ENCODE peak calls at places on chromosome 16, in seven cellular contexts. L is left lung; R is astrocyte; Z is tibial nerve; J is fibroblast of lung; F is CD8-positive, alpha-beta T cell; D is sigmoid colon. E is an unnamed sample.

GRCh38 chr16:73172621-73173312 is 124.8 kb upstream of the ZFHX3 start:
- DNase-seq in Z (peak), J (peak), F (no peak), D (peak), R (peak), L (peak), E (peak)

GRCh38 chr16:88331989-88332920 is 50.5 kb upstream of the ZNF469 start:
- DNase-seq in J (peak), D (peak), R (peak), L (peak), F (no peak), Z (peak), E (peak)

GRCh38 chr16:69513180-69513966 is 52.4 kb upstream of the NFAT5 start:
- DNase-seq in R (peak), F (no peak), J (no peak), L (no peak), D (no peak), Z (no peak), E (peak)

GRCh38 chr16:11253009-11253994 is 2.7 kb downstream of the SOCS1 start:
- DNase-seq in R (peak), Z (no peak), D (no peak), F (no peak), L (no peak), J (peak), E (peak)

GRCh38 chr16:79882292-79882995 is 281.9 kb upstream of the MAF start:
- DNase-seq in L (no peak), J (peak), F (no peak), Z (no peak), R (no peak), D (no peak), E (no peak)

GRCh38 chr16:76818611-76819181 is 372.3 kb upstream of the MON1B start:
- DNase-seq in Z (no peak), R (no peak), D (no peak), J (no peak), F (no peak), L (no peak), E (no peak)

GRCh38 chr16:47676628-47677177 is 215.6 kb downstream of the PHKB start:
- DNase-seq in Z (no peak), R (no peak), L (no peak), D (no peak), J (no peak), F (no peak), E (no peak)

GRCh38 chr16:53529529-53529928 is 26.5 kb upstream of the AKTIP start:
- DNase-seq in F (no peak), L (no peak), Z (no peak), R (no peak), J (no peak), D (no peak), E (no peak)

GRCh38 chr16:10120953-10121352 is 61.3 kb downstream of the GRIN2A start:
- DNase-seq in F (no peak), Z (no peak), L (no peak), J (no peak), R (peak), D (no peak), E (no peak)

GRCh38 chr16:12339686-12340085 is 363.2 kb downstream of the SNX29 start:
- DNase-seq in F (no peak), D (no peak), R (peak), L (no peak), Z (no peak), J (no peak), E (peak)

GRCh38 chr16:85382717-85383118 is 230.4 kb upstream of the GSE1 start:
- DNase-seq in J (no peak), F (no peak), D (no peak), R (no peak), L (no peak), Z (no peak), E (no peak)

GRCh38 chr16:54939537-54940278 is 9.0 kb downstream of the IRX5 start:
- DNase-seq in L (no peak), Z (no peak), D (no peak), R (no peak), J (no peak), F (no peak), E (no peak)

GRCh38 chr16:81876273-81876900 is 97.3 kb downstream of the PLCG2 start:
- DNase-seq in F (no peak), L (no peak), J (no peak), D (no peak), R (no peak), Z (no peak), E (no peak)

GRCh38 chr16:9415588-9415987 is 324.1 kb downstream of the HAPSTR1 start:
- DNase-seq in F (no peak), R (no peak), D (no peak), L (no peak), Z (no peak), J (no peak), E (no peak)

GRCh38 chr16:29816694-29817441 is 916 bp downstream of the PAGR1 start:
- DNase-seq in J (peak), Z (no peak), F (no peak), L (peak), R (no peak), D (peak), E (peak)

GRCh38 chr16:8846401-8846932 is 22.3 kb downstream of the CARHSP1 start:
- DNase-seq in J (no peak), Z (no peak), L (no peak), R (no peak), D (no peak), F (no peak), E (no peak)

GRCh38 chr16:84045818-84046470 is 3.3 kb upstream of the SLC38A8 start:
- DNase-seq in L (no peak), D (peak), Z (no peak), F (no peak), R (no peak), J (no peak), E (no peak)

GRCh38 chr16:51540259-51540658 is 389.2 kb upstream of the SALL1 start:
- DNase-seq in J (peak), R (peak), F (no peak), D (no peak), L (no peak), Z (no peak), E (peak)

GRCh38 chr16:51048544-51048943 is 102.5 kb downstream of the SALL1 start:
- DNase-seq in R (peak), J (no peak), Z (no peak), D (no peak), F (no peak), L (no peak), E (peak)

GRCh38 chr16:4994719-4995434 is 36.7 kb downstream of the SEC14L5 start:
- DNase-seq in L (no peak), J (no peak), F (no peak), Z (no peak), D (no peak), R (no peak), E (peak)

GRCh38 chr16:54177052-54177856 is 109.3 kb downstream of the IRX3 start:
- DNase-seq in D (peak), J (no peak), R (no peak), Z (no peak), F (no peak), L (no peak), E (no peak)

GRCh38 chr16:85616608-85617311 is 3.6 kb downstream of the GSE1 start:
- DNase-seq in D (no peak), J (no peak), F (no peak), Z (no peak), L (peak), R (no peak), E (no peak)

GRCh38 chr16:27400751-27401620 is 988 bp upstream of the IL21R start:
- DNase-seq in Z (no peak), J (peak), R (peak), L (no peak), D (no peak), F (no peak), E (peak)

DNA sequence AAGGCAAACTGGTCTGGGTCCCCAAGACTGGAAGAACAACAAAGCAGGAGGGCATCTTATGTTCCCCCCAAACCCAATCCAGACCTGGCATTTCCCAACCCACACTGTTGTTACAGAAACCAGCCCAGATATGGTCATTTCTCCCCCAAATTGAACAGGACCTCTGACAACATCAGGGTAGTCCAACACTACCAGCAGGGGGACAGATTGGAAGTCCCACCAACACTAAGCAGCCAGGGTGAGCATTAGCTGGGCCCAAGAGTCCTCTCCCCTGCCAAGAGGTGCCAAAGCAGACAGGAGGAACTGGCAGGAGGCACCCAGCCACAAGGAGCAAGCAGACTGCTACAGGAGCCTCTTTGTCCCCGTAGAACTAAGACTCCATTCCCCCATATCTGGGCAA is 29.3 kb upstream of the CNEP1R1 start:
- DNase-seq in D (no peak), R (no peak), L (no peak), F (no peak), J (no peak), Z (no peak), E (no peak)
- TF ChIP-seq CTCF in D (no peak), R (no peak), L (no peak), F (no peak), J (no peak), Z (no peak), E (no peak)

DNA sequence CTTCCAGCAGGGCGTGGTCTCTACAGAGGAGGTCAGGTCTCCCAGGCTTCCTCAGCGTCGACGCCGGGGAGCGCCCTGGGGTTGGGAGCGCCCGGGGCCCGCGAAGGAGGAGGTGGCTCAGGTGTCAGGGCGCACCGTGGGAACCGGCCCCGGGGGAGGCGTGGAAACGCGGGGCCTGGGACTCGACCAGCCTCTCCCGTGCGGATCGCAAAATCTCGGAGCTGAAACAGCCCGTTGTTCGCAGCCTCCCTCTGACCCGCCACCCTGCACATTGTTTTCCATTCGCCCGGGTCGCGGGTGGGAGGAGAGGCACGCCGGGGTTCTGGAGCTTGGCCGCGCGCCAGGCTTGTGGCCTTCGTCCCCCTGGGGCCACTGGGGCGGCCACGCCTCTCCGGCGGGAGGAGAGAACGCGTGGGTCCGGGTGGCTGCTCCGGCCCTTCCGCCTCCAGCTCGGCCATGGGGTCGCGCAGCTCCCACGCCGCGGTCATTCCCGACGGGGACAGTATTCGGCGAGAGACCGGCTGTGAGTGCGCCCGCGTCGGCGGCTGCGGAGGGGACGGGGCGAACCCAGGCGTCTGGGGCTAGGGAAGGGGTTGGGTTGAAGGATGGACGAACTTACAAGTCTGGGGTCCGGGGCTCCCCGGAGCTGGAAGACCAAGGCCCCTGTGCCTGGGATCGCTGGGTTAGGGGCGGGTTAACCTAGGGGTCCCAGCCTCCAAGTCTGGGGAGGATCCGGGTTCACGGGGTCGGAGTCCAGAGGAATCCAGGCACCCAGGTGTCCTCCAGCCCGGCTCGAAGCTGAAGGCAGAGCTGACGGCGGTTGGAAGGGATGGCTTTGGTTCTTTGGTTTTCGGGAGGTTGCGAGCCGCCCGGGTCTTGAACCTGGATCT is at the start of gene CHP2:
- DNase-seq in F (no peak), Z (no peak), R (no peak), L (no peak), D (no peak), J (no peak), E (no peak)
- H3K4me3 ChIP-seq in F (no peak), Z (peak), R (no peak), L (no peak), D (peak), J (no peak), E (no peak)

GRCh38 chr16:56277040-56277439 is 85.8 kb downstream of the GNAO1 start:
- DNase-seq in J (no peak), L (no peak), F (no peak), D (no peak), Z (no peak), R (no peak), E (no peak)
- TF ChIP-seq CTCF in J (no peak), L (no peak), F (no peak), D (peak), Z (no peak), R (peak), E (peak)

GRCh38 chr16:7303014-7303676 is 29.5 kb upstream of the RBFOX1 start:
- DNase-seq in D (no peak), R (no peak), F (no peak), J (no peak), L (no peak), Z (no peak), E (no peak)
- H3K4me3 ChIP-seq in D (no peak), R (no peak), F (no peak), J (no peak), L (no peak), Z (no peak), E (no peak)

GRCh38 chr16:71352466-71352865 is 6.1 kb upstream of the CALB2 start:
- DNase-seq in L (no peak), R (no peak), D (no peak), J (no peak), F (no peak), Z (no peak), E (no peak)
- TF ChIP-seq CTCF in L (no peak), R (no peak), D (no peak), J (no peak), F (no peak), Z (no peak), E (no peak)

DNA sequence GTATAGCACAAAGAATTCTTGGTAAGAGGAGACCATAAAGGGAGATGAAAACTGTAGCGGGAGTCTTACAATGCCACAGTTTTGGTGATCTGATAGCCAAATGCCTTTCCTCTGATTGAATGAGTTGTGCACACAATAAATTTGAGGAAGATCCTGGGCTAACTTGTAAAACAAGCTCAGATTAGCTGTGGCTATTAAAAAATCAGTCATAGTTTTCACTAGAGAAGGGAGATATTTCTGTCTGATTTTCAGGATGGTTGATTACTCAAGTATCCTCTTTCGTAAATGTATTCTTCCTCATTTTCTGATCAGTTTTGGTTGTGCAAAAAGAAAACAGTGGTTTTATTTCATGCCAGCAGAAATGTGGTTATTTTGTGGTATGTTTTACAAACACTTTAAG is 9.1 kb upstream of the METTL9 start:
- DNase-seq in F (no peak), Z (no peak), L (no peak), D (no peak), J (no peak), R (no peak), E (no peak)
- H3K4me3 ChIP-seq in F (no peak), Z (no peak), L (no peak), D (no peak), J (no peak), R (no peak), E (no peak)

DNA sequence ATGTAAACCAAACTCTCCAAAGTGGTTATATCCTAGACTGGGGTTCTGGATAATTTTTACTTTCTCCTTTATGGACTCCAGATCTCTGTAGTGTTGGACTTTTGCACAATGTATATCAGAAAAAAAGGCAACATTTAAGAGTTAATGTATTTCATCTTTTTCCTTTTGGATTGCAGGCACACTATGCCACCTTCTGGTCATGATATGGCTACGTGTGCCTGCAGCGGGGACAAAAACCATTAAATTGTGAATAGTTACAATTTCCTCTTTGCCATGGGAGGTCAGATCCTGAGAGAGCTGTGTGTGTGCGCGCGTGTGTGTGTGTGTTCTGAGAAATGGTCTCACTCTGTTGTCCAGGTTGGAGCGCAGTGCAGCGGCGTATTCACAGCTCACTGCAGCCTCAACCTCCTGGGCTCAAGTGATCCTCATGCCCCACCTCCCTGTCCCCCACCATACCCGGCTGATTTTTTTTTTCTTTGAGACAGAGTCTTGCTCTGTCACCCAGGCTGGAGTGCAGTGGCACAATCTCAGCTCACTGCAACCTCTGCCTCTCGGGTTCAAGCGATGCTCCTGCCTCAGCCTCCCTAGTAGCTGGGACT is 4.3 kb upstream of the SGF29 start:
- DNase-seq in Z (no peak), L (no peak), F (no peak), D (no peak), R (no peak), J (peak), E (peak)
- TF ChIP-seq CTCF in Z (peak), L (peak), F (peak), D (peak), R (peak), J (peak), E (peak)

GRCh38 chr16:66845080-66845410 is 831 bp downstream of the CA7 start:
- DNase-seq in D (no peak), L (no peak), Z (no peak), J (no peak), F (no peak), R (no peak), E (no peak)
- H3K4me3 ChIP-seq in D (peak), L (peak), Z (peak), J (peak), F (no peak), R (peak), E (peak)